ENCODE peak calls at places on chromosomes 12 and 14, in six cellular contexts. G is lower leg skin, R is astrocyte of the spinal cord, S is cardiac muscle cell, F is heart left ventricle, O is uterus. A is an unnamed sample.

GRCh38 chr12:55705802-55706402 is 1.8 kb downstream of the ITGA7 start:
- DNase-seq in F (no peak), R (no peak), G (no peak), S (no peak), O (no peak), A (no peak)

GRCh38 chr14:104687601-104688504 is 1.6 kb upstream of the INF2 start:
- DNase-seq in F (peak), G (peak), R (peak), O (peak), S (peak), A (peak)

GRCh38 chr14:53538316-53538851 is 385.3 kb upstream of the DDHD1 start:
- DNase-seq in S (no peak), R (no peak), G (no peak), F (no peak), O (no peak), A (peak)

GRCh38 chr12:127552838-127553237 is 714.1 kb upstream of the TMEM132C start:
- DNase-seq in R (no peak), F (no peak), G (no peak), O (no peak), S (no peak), A (no peak)

GRCh38 chr12:113135178-113136127 is at the start of gene RASAL1:
- DNase-seq in F (no peak), S (peak), G (no peak), R (no peak), O (no peak), A (no peak)

GRCh38 chr12:98013560-98013959 is 501.8 kb upstream of the TMPO start:
- DNase-seq in F (no peak), O (no peak), G (no peak), R (no peak), S (no peak), A (no peak)

GRCh38 chr12:52920937-52921336 is 16.1 kb upstream of the KRT8 start:
- DNase-seq in R (no peak), S (no peak), O (no peak), G (no peak), F (no peak), A (peak)

GRCh38 chr14:25010471-25010870 is 39.5 kb downstream of the STXBP6 start:
- DNase-seq in F (no peak), S (no peak), G (no peak), R (no peak), O (no peak), A (no peak)

GRCh38 chr12:42450248-42450647 is 124.3 kb downstream of the PPHLN1 start:
- DNase-seq in R (no peak), O (no peak), F (no peak), S (no peak), G (no peak), A (no peak)

GRCh38 chr12:61757831-61758505 is 502.2 kb upstream of the USP15 start:
- DNase-seq in S (no peak), R (peak), O (no peak), F (no peak), G (no peak), A (peak)

GRCh38 chr14:59777006-59777579 is 93.5 kb downstream of the RTN1 start:
- DNase-seq in G (no peak), S (no peak), R (no peak), F (no peak), O (no peak), A (no peak)

GRCh38 chr12:53176750-53177149 is 3.8 kb upstream of the ZNF740 start:
- DNase-seq in O (no peak), F (no peak), S (no peak), G (no peak), R (no peak), A (no peak)

GRCh38 chr14:96038920-96039632 is at the start of gene C14orf132:
- DNase-seq in S (peak), G (peak), O (peak), R (peak), F (peak), A (peak)

GRCh38 chr12:116213885-116214527 is 63.5 kb downstream of the MED13L start:
- DNase-seq in F (no peak), S (no peak), R (no peak), O (no peak), G (no peak), A (no peak)

GRCh38 chr14:28630100-28630499 is 136.5 kb upstream of the FOXG1 start:
- DNase-seq in O (no peak), S (no peak), G (no peak), R (no peak), F (no peak), A (no peak)

GRCh38 chr14:28629328-28630004 is 137.1 kb upstream of the FOXG1 start:
- DNase-seq in R (no peak), O (no peak), S (no peak), F (no peak), G (no peak), A (no peak)

GRCh38 chr14:28635387-28635786 is 131.2 kb upstream of the FOXG1 start:
- DNase-seq in R (peak), G (no peak), S (peak), O (no peak), F (no peak), A (peak)
- TF ChIP-seq CTCF in R (peak), G (no peak), S (peak), O (no peak), F (peak), A (peak)

GRCh38 chr14:54669759-54670630 is 103.1 kb downstream of the SAMD4A start:
- DNase-seq in S (no peak), R (peak), O (peak), G (peak), F (no peak), A (peak)
- H3K4me3 ChIP-seq in S (no peak), R (no peak), O (no peak), G (no peak), F (no peak), A (no peak)

GRCh38 chr12:78571953-78572352 is 292.6 kb upstream of the SYT1 start:
- DNase-seq in G (no peak), S (no peak), O (no peak), R (no peak), F (no peak), A (no peak)
- TF ChIP-seq CTCF in G (no peak), S (no peak), O (no peak), R (no peak), F (no peak), A (no peak)

GRCh38 chr12:112001555-112001954 is 11.4 kb downstream of the TMEM116 start:
- DNase-seq in F (no peak), O (no peak), G (no peak), R (no peak), S (no peak), A (peak)
- H3K4me3 ChIP-seq in F (no peak), O (no peak), G (no peak), R (no peak), S (no peak), A (no peak)

GRCh38 chr12:67998379-67998778 is 9.1 kb downstream of the IFNG-AS1 start:
- DNase-seq in R (no peak), F (no peak), G (no peak), S (no peak), O (no peak), A (no peak)

GRCh38 chr12:67991158-67991557 is 1.9 kb downstream of the IFNG-AS1 start:
- DNase-seq in O (no peak), G (no peak), R (no peak), S (no peak), F (no peak), A (no peak)

GRCh38 chr12:67993143-67993542 is 3.9 kb downstream of the IFNG-AS1 start:
- DNase-seq in S (no peak), F (no peak), G (no peak), O (no peak), R (no peak), A (no peak)

GRCh38 chr12:67996347-67996746 is 7.1 kb downstream of the IFNG-AS1 start:
- DNase-seq in F (no peak), O (no peak), R (no peak), G (no peak), S (no peak), A (no peak)

GRCh38 chr12:67994046-67994445 is 4.8 kb downstream of the IFNG-AS1 start:
- DNase-seq in G (no peak), O (no peak), S (no peak), F (no peak), R (no peak), A (no peak)
- TF ChIP-seq CTCF in G (no peak), O (no peak), S (no peak), F (no peak), R (no peak), A (no peak)

DNA sequence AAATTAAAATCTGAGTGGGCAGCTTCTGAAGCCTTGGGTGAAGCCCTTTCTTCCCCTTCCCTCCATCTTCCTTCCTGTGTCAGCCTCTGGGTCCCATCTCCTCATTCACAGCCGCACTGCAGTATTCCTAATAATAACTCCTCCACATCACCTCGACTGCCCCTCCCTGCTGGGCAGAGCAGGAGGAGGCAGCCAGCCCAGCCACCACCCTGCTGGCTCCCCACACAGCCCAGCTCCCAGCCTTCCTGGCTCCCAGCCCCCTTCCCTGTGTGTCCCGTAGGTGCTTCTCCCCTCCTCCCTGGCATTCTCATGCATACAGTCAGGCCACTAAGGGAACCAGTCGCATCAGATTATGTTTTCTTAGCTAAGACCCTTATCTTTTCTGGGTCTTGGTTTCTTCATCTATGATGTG is 3.7 kb downstream of the IFFO1 start:
- DNase-seq in R (no peak), F (peak), S (peak), G (no peak), O (peak), A (peak)
- H3K4me3 ChIP-seq in R (no peak), F (no peak), S (no peak), G (no peak), O (no peak), A (peak)

A was measured in fibroblast of villous mesenchyme.